ENCODE peak calls at places on chromosomes 6 and 20, in six cellular contexts. O is HepG2, L is endodermal cell, H is left lung, V is tibial nerve, K is bronchial epithelial cell. Q is an unnamed sample.

GRCh38 chr6:55636406-55637102 is 57.6 kb upstream of the HMGCLL1 start:
- DNase-seq in K (peak; percentile 93), H (no peak), O (no peak), V (no peak), L (no peak), Q (peak; percentile 14)

GRCh38 chr20:10501377-10501776 is 66.3 kb downstream of the SLX4IP start:
- DNase-seq in O (no peak), K (peak; percentile 20), V (no peak), L (no peak), H (peak; percentile 71), Q (no peak)

GRCh38 chr6:22596011-22596410 is 26.6 kb downstream of the HDGFL1 start:
- DNase-seq in H (no peak), V (no peak), L (no peak), O (no peak), K (peak; percentile 87), Q (no peak)

GRCh38 chr20:48159156-48159971 is 374.1 kb upstream of the SULF2 start:
- DNase-seq in V (no peak), O (no peak), K (no peak), L (no peak), H (no peak), Q (no peak)

GRCh38 chr20:6473197-6473596 is 294.3 kb upstream of the BMP2 start:
- DNase-seq in K (peak; percentile 98), O (no peak), L (no peak), V (no peak), H (no peak), Q (no peak)

GRCh38 chr6:113120577-113121285 is 736.4 kb upstream of the MARCKS start:
- DNase-seq in V (no peak), O (no peak), K (peak; percentile 96), L (peak; percentile 46), H (no peak), Q (peak; percentile 78)

GRCh38 chr20:42361402-42361801 is 743.2 kb upstream of the CHD6 start:
- DNase-seq in V (no peak), K (no peak), L (no peak), O (no peak), H (no peak), Q (no peak)

GRCh38 chr6:151716446-151717047 is 90.9 kb upstream of the ESR1 start:
- DNase-seq in O (peak; percentile 66), K (peak; percentile 44), V (no peak), L (peak; percentile 78), H (peak; percentile 23), Q (no peak)

GRCh38 chr20:46060301-46060881 is 29.4 kb downstream of the NCOA5 start:
- DNase-seq in V (no peak), H (no peak), K (no peak), O (no peak), L (peak; percentile 33), Q (no peak)

GRCh38 chr6:67615796-67616195 is 1019.3 kb upstream of the ADGRB3 start:
- DNase-seq in V (no peak), L (no peak), O (no peak), H (no peak), K (no peak), Q (no peak)

GRCh38 chr6:70413829-70414494 is 654 bp downstream of the FAM135A start:
- DNase-seq in K (peak; percentile 21), V (peak; percentile 9), O (no peak), H (no peak), L (no peak), Q (no peak)

GRCh38 chr6:107654736-107655135 is 164.8 kb downstream of the SOBP start:
- DNase-seq in O (no peak), V (no peak), K (no peak), H (no peak), L (no peak), Q (no peak)

GRCh38 chr6:13256614-13257013 is 71.7 kb downstream of the TBC1D7 start:
- DNase-seq in H (no peak), O (peak; percentile 60), V (peak; percentile 11), K (no peak), L (no peak), Q (no peak)

GRCh38 chr6:40348591-40348990 is 238.6 kb downstream of the LRFN2 start:
- DNase-seq in O (no peak), V (no peak), K (no peak), H (no peak), L (no peak), Q (no peak)

GRCh38 chr6:5213851-5214507 is 46.8 kb downstream of the LYRM4 start:
- DNase-seq in V (no peak), H (no peak), O (no peak), L (no peak), K (no peak), Q (no peak)

GRCh38 chr20:24118781-24119175 is 130.2 kb upstream of the GGTLC1 start:
- DNase-seq in L (peak; percentile 48), K (peak; percentile 54), H (no peak), V (no peak), O (no peak), Q (no peak)

GRCh38 chr20:58374027-58374850 is 14.8 kb upstream of the VAPB start:
- DNase-seq in L (peak; percentile 69), K (no peak), H (no peak), V (no peak), O (peak; percentile 53), Q (no peak)

GRCh38 chr6:89034586-89035251 is 45.8 kb upstream of the PNRC1 start:
- DNase-seq in H (no peak), K (peak; percentile 94), O (peak; percentile 67), L (no peak), V (peak; percentile 64), Q (no peak)

GRCh38 chr20:45157977-45158376 is 16.7 kb upstream of the PI3 start:
- DNase-seq in V (no peak), H (no peak), K (peak; percentile 83), L (no peak), O (no peak), Q (peak; percentile 29)

GRCh38 chr6:72672906-72673305 is 51.0 kb downstream of the KCNQ5 start:
- DNase-seq in O (no peak), L (no peak), H (no peak), K (no peak), V (no peak), Q (no peak)

GRCh38 chr20:17510548-17510947 is 20.6 kb downstream of the BFSP1 start:
- DNase-seq in L (no peak), K (no peak), O (no peak), V (no peak), H (no peak), Q (no peak)

DNA sequence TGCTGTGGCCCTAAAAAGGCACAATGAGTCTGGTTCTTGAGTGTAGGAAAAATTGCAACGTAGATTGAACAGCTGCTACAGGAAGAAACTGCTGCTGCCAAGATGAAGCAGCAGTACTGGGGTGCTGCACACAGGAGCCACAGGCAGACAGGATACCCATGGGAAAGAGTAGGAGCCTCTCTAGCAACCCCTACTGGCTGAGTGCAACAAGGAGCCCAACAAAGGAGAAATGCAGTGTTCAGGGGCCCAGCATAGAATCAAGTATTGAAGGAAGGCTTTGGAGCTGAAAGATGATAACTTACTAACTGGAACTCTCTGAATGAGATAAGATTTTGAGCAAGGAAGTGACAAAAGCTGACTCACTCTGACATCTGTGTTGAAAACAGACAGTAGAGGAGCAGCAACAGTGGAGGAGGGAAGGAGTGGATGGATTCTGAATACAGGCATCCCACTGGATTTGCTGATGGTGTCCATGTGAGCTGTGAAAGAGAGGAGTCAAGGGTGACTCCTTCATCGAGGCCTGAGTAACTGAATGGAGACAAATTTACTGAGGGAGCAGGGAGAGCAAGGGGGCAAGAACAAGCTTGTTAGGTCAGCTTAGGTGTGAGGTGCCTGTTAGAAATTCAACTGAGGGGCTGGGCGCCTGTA is 534.7 kb upstream of the JARID2 start:
- DNase-seq in L (peak; percentile 82), O (peak; percentile 28), V (no peak), K (peak; percentile 96), H (no peak), Q (peak; percentile 37)
- TF ChIP-seq CTCF in L (peak; percentile 74), O (peak; percentile 57), V (no peak), K (peak; percentile 82), H (peak; percentile 63), Q (peak; percentile 65)

GRCh38 chr6:170284126-170284773 is 6.6 kb downstream of the DLL1 start:
- DNase-seq in H (no peak), L (peak; percentile 38), O (no peak), V (no peak), K (no peak), Q (no peak)

GRCh38 chr6:170283212-170284081 is 7.4 kb downstream of the DLL1 start:
- DNase-seq in H (no peak), O (no peak), V (no peak), L (peak; percentile 24), K (no peak), Q (no peak)

GRCh38 chr6:170280689-170281045 is 10.2 kb downstream of the DLL1 start:
- DNase-seq in L (no peak), O (no peak), K (no peak), V (no peak), H (peak; percentile 51), Q (no peak)

GRCh38 chr6:170281331-170282292 is 9.3 kb downstream of the DLL1 start:
- DNase-seq in H (no peak), V (no peak), O (no peak), K (no peak), L (no peak), Q (no peak)

GRCh38 chr6:170282512-170283158 is 8.2 kb downstream of the DLL1 start:
- DNase-seq in L (no peak), K (no peak), H (no peak), V (no peak), O (no peak), Q (no peak)
- H3K27me3 ChIP-seq in L (peaks cover 30% of the 10 kb centered on the region), K (no peaks in the 10 kb centered on the region), H (peaks cover 3% of the 10 kb centered on the region), V (peaks cover 1% of the 10 kb centered on the region), O (peaks cover 87% of the 10 kb centered on the region), Q (peaks cover 12% of the 10 kb centered on the region)

DNA sequence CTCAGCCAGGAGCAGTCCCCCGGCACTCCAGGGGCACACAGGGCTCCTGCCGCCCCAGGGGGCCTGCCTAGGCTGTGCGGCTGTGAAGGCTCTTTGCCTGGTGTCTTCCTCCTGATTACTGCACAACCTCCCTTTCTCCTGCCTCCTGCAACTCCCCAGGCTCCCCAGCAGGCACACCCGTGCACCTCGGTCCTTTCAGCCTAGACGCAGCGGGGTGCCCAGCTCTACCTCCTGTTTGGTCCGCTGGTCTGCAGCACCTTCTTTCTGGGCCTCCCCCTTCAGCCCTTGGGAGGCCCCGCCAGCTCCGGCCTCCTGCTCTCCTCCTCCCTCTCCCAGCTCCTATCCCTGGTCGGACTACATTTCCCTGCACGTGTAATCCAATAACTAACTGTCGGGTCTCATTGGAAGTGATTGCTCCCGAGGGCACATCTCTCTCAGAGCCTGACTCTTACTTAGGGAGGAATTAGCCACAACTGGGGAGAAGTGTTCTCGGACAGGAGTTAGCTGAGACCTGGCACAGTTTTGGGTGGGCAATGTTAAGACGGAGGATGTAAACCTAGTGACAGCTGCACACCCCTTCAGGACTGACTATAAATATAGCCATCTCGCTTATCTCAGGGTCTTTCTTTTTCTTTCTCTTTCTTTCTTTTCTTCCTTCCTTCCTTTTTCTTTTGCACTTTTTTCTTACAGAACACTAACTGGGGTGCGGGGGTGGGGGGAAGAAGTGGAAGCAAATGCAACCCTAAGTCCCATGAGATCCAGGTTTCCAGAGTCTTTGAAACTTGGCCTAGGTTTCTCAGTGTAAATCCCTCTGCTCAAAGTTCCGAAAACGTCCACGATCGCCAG is 1.1 kb upstream of the FOXF2 start:
- DNase-seq in H (no peak), L (peak; percentile 73), V (no peak), O (no peak), K (no peak), Q (no peak)
- H3K4me3 ChIP-seq in H (no peak overlapping the region), L (no peak overlapping the region), V (no peak overlapping the region), O (no peak overlapping the region), K (no peak overlapping the region), Q (no peak overlapping the region)

DNA sequence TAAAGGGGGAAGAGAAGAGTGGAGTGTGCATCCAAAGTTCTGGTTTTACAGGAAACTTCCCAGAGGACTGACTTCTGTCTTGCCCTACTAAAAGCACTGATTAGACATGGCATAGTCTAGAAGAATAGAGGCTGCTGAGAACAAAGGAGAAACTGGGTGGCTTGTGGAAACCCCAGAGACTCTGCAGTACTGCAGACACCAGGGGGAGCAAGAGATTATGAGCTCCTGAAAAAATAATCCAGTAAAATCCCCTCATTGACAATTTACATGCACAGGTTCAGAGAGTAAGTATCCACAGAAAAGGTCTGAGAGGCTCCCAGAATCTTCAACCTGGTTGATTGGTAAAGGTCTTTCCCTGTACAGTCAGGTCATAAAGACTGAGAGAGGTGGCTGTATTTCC is 48.7 kb upstream of the CLVS2 start:
- DNase-seq in V (no peak), L (peak; percentile 78), K (peak; percentile 30), H (no peak), O (no peak), Q (no peak)
- TF ChIP-seq CTCF in V (no peak), L (peak; percentile 82), K (peak; percentile 76), H (no peak), O (peak; percentile 45), Q (peak; percentile 61)